ENCODE peak calls at places on chromosomes 6 and 20, in seven cellular contexts. U, A, V, J, O, C and E are unnamed samples. For H3K36me3, the result is how much of the 10 kb centered on the place peaks cover.

GRCh38 chr20:63315982-63316491 is 23.1 kb downstream of the COL20A1 start:
- DNase-seq in U (no peak), A (no peak), V (no peak), J (no peak), O (no peak), C (peak), E (no peak)

GRCh38 chr6:15911753-15912504 is 217.0 kb upstream of the MYLIP start:
- DNase-seq in U (no peak), A (no peak), V (no peak), J (no peak), O (no peak), C (no peak), E (no peak)

GRCh38 chr6:149763866-149764265 is 14.3 kb downstream of the PCMT1 start:
- DNase-seq in U (no peak), A (no peak), V (no peak), J (no peak), O (no peak), C (no peak), E (no peak)

GRCh38 chr6:151286192-151286591 is 46.4 kb downstream of the AKAP12 start:
- DNase-seq in U (no peak), A (no peak), V (no peak), J (peak), O (no peak), C (no peak), E (no peak)

GRCh38 chr20:61874421-61875068 is 191.1 kb downstream of the TAF4 start:
- DNase-seq in U (no peak), A (no peak), V (no peak), J (peak), O (no peak), C (no peak), E (no peak)

GRCh38 chr6:16514249-16514648 is 247.0 kb downstream of the ATXN1 start:
- DNase-seq in U (no peak), A (peak), V (no peak), J (peak), O (no peak), C (no peak), E (no peak)

GRCh38 chr6:79710127-79710526 is 79.0 kb downstream of the SH3BGRL2 start:
- DNase-seq in U (no peak), A (no peak), V (no peak), J (no peak), O (no peak), C (no peak), E (no peak)

GRCh38 chr20:15176929-15177328 is 839.5 kb upstream of the FLRT3 start:
- DNase-seq in U (no peak), A (no peak), V (no peak), J (no peak), O (no peak), C (no peak), E (no peak)

GRCh38 chr6:133512410-133513016 is 271.4 kb downstream of the EYA4 start:
- DNase-seq in U (no peak), A (peak), V (no peak), J (peak), O (peak), C (peak), E (no peak)

GRCh38 chr6:15464211-15464725 is 198.6 kb downstream of the DTNBP1 start:
- DNase-seq in U (peak), A (peak), V (no peak), J (no peak), O (peak), C (no peak), E (peak)

GRCh38 chr6:14841901-14842421 is 403.9 kb upstream of the JARID2 start:
- DNase-seq in U (no peak), A (no peak), V (no peak), J (peak), O (no peak), C (no peak), E (no peak)

GRCh38 chr6:88494401-88495140 is 328.4 kb upstream of the CNR1 start:
- DNase-seq in U (no peak), A (no peak), V (no peak), J (no peak), O (no peak), C (no peak), E (no peak)

GRCh38 chr6:1576166-1576565 is 33.5 kb upstream of the FOXC1 start:
- DNase-seq in U (no peak), A (no peak), V (no peak), J (no peak), O (no peak), C (no peak), E (peak)

GRCh38 chr6:85923013-85923430 is 280.3 kb upstream of the SYNCRIP start:
- DNase-seq in U (no peak), A (peak), V (no peak), J (peak), O (no peak), C (peak), E (no peak)

GRCh38 chr6:3631862-3632261 is 119.7 kb downstream of the PXDC1 start:
- DNase-seq in U (no peak), A (no peak), V (no peak), J (no peak), O (no peak), C (no peak), E (peak)

GRCh38 chr20:35506872-35507638 is 22.4 kb downstream of the C20orf173 start:
- DNase-seq in U (no peak), A (no peak), V (no peak), J (peak), O (no peak), C (no peak), E (no peak)

GRCh38 chr6:154569136-154569862 is 58.8 kb upstream of the CNKSR3 start:
- DNase-seq in U (no peak), A (no peak), V (no peak), J (no peak), O (no peak), C (no peak), E (no peak)

GRCh38 chr6:154218336-154218735 is 138.3 kb downstream of the IPCEF1 start:
- DNase-seq in U (no peak), A (no peak), V (no peak), J (no peak), O (no peak), C (no peak), E (no peak)

GRCh38 chr6:63676412-63677114 is 41.0 kb downstream of the PHF3 start:
- DNase-seq in U (no peak), A (no peak), V (no peak), J (peak), O (no peak), C (no peak), E (no peak)

GRCh38 chr20:5077761-5078387 is 41.9 kb downstream of the PCNA start:
- DNase-seq in U (no peak), A (peak), V (no peak), J (no peak), O (no peak), C (no peak), E (no peak)

GRCh38 chr20:45835230-45836224 is 1.9 kb downstream of the SNX21 start:
- DNase-seq in U (no peak), A (peak), V (no peak), J (peak), O (no peak), C (peak), E (no peak)

GRCh38 chr20:44021186-44021585 is 106.5 kb downstream of the TOX2 start:
- DNase-seq in U (no peak), A (no peak), V (no peak), J (no peak), O (no peak), C (no peak), E (no peak)

GRCh38 chr6:27139753-27140522 is 107.6 kb upstream of the PRSS16 start:
- DNase-seq in U (peak), A (peak), V (no peak), J (peak), O (no peak), C (no peak), E (no peak)

GRCh38 chr6:16543491-16543890 is 217.8 kb downstream of the ATXN1 start:
- DNase-seq in U (no peak), A (no peak), V (no peak), J (no peak), O (no peak), C (no peak), E (no peak)

GRCh38 chr6:87184762-87185250 is 29.4 kb downstream of the ZNF292 start:
- DNase-seq in U (no peak), A (no peak), V (no peak), J (no peak), O (no peak), C (no peak), E (no peak)

GRCh38 chr20:24489193-24489592 is 19.8 kb downstream of the SYNDIG1 start:
- DNase-seq in U (no peak), A (no peak), V (no peak), J (no peak), O (no peak), C (no peak), E (no peak)

GRCh38 chr6:36977470-36977941 is 8.5 kb downstream of the MTCH1 start:
- DNase-seq in U (no peak), A (no peak), V (no peak), J (no peak), O (peak), C (no peak), E (no peak)

GRCh38 chr6:42890311-42891198 is 11.1 kb downstream of the RPL7L1 start:
- DNase-seq in U (peak), A (peak), V (peak), J (peak), O (peak), C (peak), E (no peak)
- TF ChIP-seq POLR2A in U (peak), A (no peak), V (peak), J (peak), O (peak), C (peak), E (no peak)

GRCh38 chr6:53282234-53282633 is 66.5 kb downstream of the ELOVL5 start:
- DNase-seq in U (no peak), A (no peak), V (no peak), J (no peak), O (no peak), C (no peak), E (no peak)
- H3K36me3 ChIP-seq in U (under half), A (under half), V (under half), J (under half), O (under half), C (under half), E (under half)

DNA sequence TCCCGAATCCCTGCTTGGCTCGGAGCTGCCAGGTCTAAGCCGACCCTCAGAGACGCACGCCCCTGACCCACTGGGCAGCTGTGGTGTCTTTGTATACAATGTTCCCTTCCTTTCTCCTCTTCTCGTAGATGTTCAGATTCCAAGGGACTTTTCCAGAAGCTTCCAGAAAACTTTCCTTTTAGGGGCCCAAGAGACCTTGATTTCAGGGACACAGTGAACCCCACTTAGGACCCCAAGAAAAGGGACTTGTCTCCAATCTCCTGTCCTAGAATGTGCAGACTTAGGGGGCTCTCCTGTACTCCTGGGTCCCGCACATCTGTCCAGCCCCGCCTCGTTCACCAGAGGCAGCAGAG is 103.5 kb downstream of the EDN3 start:
- DNase-seq in U (no peak), A (no peak), V (no peak), J (no peak), O (no peak), C (no peak), E (no peak)
- H3K4me3 ChIP-seq in U (no peak), A (peak), V (no peak), J (no peak), O (no peak), C (no peak), E (no peak)

GRCh38 chr6:108652375-108652774 is 91.7 kb downstream of the FOXO3 start:
- DNase-seq in U (no peak), A (no peak), V (no peak), J (no peak), O (no peak), C (no peak), E (no peak)

GRCh38 chr6:108651287-108651686 is 90.6 kb downstream of the FOXO3 start:
- DNase-seq in U (no peak), A (no peak), V (no peak), J (no peak), O (no peak), C (no peak), E (no peak)

GRCh38 chr6:108650325-108650724 is 89.6 kb downstream of the FOXO3 start:
- DNase-seq in U (no peak), A (no peak), V (no peak), J (no peak), O (no peak), C (no peak), E (no peak)

GRCh38 chr6:108650781-108651180 is 90.1 kb downstream of the FOXO3 start:
- DNase-seq in U (no peak), A (no peak), V (no peak), J (peak), O (no peak), C (no peak), E (no peak)

GRCh38 chr6:108651781-108652227 is 91.1 kb downstream of the FOXO3 start:
- DNase-seq in U (no peak), A (peak), V (no peak), J (peak), O (no peak), C (no peak), E (no peak)
- TF ChIP-seq POLR2A in U (no peak), A (no peak), V (no peak), J (no peak), O (no peak), C (no peak), E (no peak)

DNA sequence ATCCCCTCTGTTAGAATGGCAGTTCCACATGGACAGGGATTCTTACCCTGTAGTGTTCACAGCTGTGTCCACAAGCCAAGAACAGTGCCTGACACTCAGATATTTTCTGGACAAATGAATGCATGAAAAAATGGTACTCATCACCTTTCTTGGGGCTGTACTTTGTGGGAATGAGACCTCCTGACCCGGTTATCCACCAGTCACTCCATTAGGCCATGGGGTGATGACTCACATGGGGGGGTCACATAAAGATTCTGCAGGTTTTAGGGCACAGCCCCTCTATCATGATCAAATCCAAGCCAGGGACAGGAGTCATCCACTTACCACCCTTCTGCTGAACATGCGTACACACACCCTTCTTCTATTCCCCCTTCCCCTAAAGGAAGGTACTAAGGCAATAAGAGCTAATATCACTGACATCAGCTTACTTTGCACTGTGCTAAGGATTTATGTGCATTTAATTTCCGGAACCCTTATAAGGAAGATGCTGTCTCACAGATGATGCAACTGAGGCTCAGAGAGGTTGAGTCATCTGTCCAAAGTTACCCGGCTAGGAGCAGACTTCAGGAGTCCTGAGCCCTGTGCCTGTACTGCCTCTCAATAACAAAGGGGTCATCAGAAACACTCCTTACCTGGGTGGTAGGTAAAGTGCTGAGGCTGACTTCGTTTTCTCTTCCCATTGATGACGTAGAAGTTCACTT is 107.8 kb downstream of the NFATC2 start:
- DNase-seq in U (no peak), A (no peak), V (no peak), J (peak), O (no peak), C (no peak), E (no peak)
- H3K36me3 ChIP-seq in U (under half), A (under half), V (under half), J (under half), O (under half), C (under half), E (under half)